ENCODE peak calls at places on chromosomes 16 and 17, in ten cellular contexts. E is CD4-positive, CD25-positive, alpha-beta regulatory T cell; G is SJCRH30; O is neural progenitor cell; R is aorta; K is body of pancreas; A is osteoblast; P is ascending aorta; U is esophagus squamous epithelium; X is right cardiac atrium. V is an unnamed sample. For H3K4me1 and H3K27me3, the result is how much of the 10 kb centered on the place peaks cover.

GRCh38 chr17:45813051-45813731 is 29.1 kb downstream of the CRHR1 start:
- DNase-seq in E (no peak), P (no peak), R (no peak), U (no peak), X (no peak), O (peak), K (no peak), G (no peak), A (peak), V (no peak)

GRCh38 chr17:79978545-79978852 is 57.2 kb downstream of the TBC1D16 start:
- DNase-seq in U (no peak), R (peak), P (no peak), K (no peak), G (no peak), X (peak), A (no peak), E (no peak), O (no peak), V (no peak)

GRCh38 chr16:3131755-3132377 is 3.0 kb upstream of the ZNF213 start:
- DNase-seq in A (peak), E (no peak), X (no peak), P (no peak), R (no peak), O (peak), K (peak), G (peak), U (no peak), V (peak)

GRCh38 chr16:10618710-10619209 is 38.4 kb upstream of the EMP2 start:
- DNase-seq in O (no peak), X (peak), K (no peak), E (no peak), G (no peak), R (no peak), P (no peak), A (peak), U (no peak), V (no peak)

GRCh38 chr17:39543669-39544068 is 64.1 kb downstream of the NEUROD2 start:
- DNase-seq in R (no peak), O (no peak), P (no peak), U (no peak), X (no peak), G (no peak), A (peak), E (no peak), K (no peak), V (no peak)

GRCh38 chr17:21381076-21381706 is 5.0 kb downstream of the KCNJ12 start:
- DNase-seq in G (no peak), E (no peak), X (no peak), R (no peak), U (no peak), A (no peak), K (peak), P (no peak), O (no peak), V (no peak)

GRCh38 chr16:84726670-84727467 is 27.1 kb downstream of the USP10 start:
- DNase-seq in K (peak), U (no peak), R (no peak), X (peak), A (no peak), G (no peak), O (no peak), P (no peak), E (no peak), V (peak)

GRCh38 chr17:44105941-44106340 is 17.5 kb downstream of the HDAC5 start:
- DNase-seq in U (no peak), P (no peak), E (no peak), G (peak), O (no peak), R (no peak), A (no peak), X (no peak), K (no peak), V (no peak)

GRCh38 chr17:30580916-30581315 is 103.7 kb downstream of the GOSR1 start:
- DNase-seq in O (no peak), R (no peak), U (no peak), P (no peak), A (no peak), E (no peak), K (no peak), X (no peak), G (no peak), V (no peak)

GRCh38 chr17:65332375-65332774 is 195.2 kb downstream of the RGS9 start:
- DNase-seq in G (no peak), K (no peak), P (no peak), R (no peak), A (peak), X (no peak), U (no peak), O (no peak), E (no peak), V (no peak)

GRCh38 chr16:19130852-19131808 is 17.4 kb downstream of the ITPRIPL2 start:
- DNase-seq in P (no peak), A (peak), E (no peak), K (peak), O (no peak), R (no peak), G (peak), U (no peak), X (peak), V (no peak)

GRCh38 chr17:17060001-17060929 is 18.0 kb downstream of the MPRIP start:
- DNase-seq in K (no peak), P (no peak), U (no peak), R (peak), G (no peak), A (peak), O (no peak), E (no peak), X (no peak), V (peak)

GRCh38 chr17:17467720-17468119 is 9.1 kb upstream of the MED9 start:
- DNase-seq in X (no peak), P (no peak), G (peak), A (no peak), R (no peak), U (no peak), E (no peak), K (peak), O (no peak), V (no peak)

GRCh38 chr17:12522743-12523181 is 142.9 kb upstream of the MYOCD start:
- DNase-seq in E (no peak), O (peak), P (no peak), R (no peak), X (peak), K (no peak), U (no peak), G (peak), A (peak), V (no peak)

GRCh38 chr17:76304226-76305134 is 3.6 kb downstream of the QRICH2 start:
- DNase-seq in U (no peak), O (no peak), E (no peak), K (no peak), R (peak), X (no peak), P (no peak), A (peak), G (no peak), V (no peak)

GRCh38 chr16:54936979-54937672 is 6.5 kb downstream of the IRX5 start:
- DNase-seq in K (no peak), G (no peak), E (no peak), O (peak), A (peak), P (no peak), R (no peak), X (peak), U (no peak), V (no peak)

GRCh38 chr16:21301168-21301894 is 23.2 kb upstream of the CRYM start:
- DNase-seq in R (peak), A (peak), G (peak), O (peak), K (peak), E (no peak), P (peak), X (peak), U (no peak), V (peak)

GRCh38 chr17:31559647-31560501 is 168.4 kb downstream of the RAB11FIP4 start:
- DNase-seq in G (no peak), P (no peak), R (peak), K (no peak), E (no peak), O (peak), A (peak), U (no peak), X (peak), V (peak)

GRCh38 chr16:79767597-79768280 is 167.2 kb upstream of the MAF start:
- DNase-seq in R (no peak), A (peak), X (peak), K (peak), E (no peak), U (no peak), O (peak), G (no peak), P (no peak), V (no peak)

GRCh38 chr17:75160211-75160610 is 5.9 kb upstream of the JPT1 start:
- DNase-seq in K (no peak), R (no peak), E (no peak), P (no peak), A (peak), X (no peak), O (no peak), U (no peak), G (no peak), V (no peak)

GRCh38 chr17:75153854-75154194 is 488 bp downstream of the JPT1 start:
- DNase-seq in G (no peak), X (no peak), A (peak), U (no peak), P (no peak), K (no peak), O (no peak), R (no peak), E (no peak), V (peak)

GRCh38 chr17:64213995-64214507 is 49.0 kb downstream of the TEX2 start:
- DNase-seq in P (no peak), A (no peak), E (no peak), O (no peak), U (no peak), G (no peak), R (no peak), K (no peak), X (no peak), V (no peak)

GRCh38 chr17:14201087-14201486 is 35.6 kb downstream of the CDRT15 start:
- DNase-seq in U (no peak), A (no peak), R (no peak), P (no peak), O (no peak), G (no peak), K (no peak), X (no peak), E (peak), V (no peak)

GRCh38 chr17:14143678-14144077 is 74.4 kb downstream of the COX10 start:
- DNase-seq in A (no peak), X (no peak), P (no peak), K (peak), U (no peak), G (peak), E (no peak), O (no peak), R (no peak), V (no peak)

GRCh38 chr16:55323637-55324490 is at the start of gene IRX6:
- DNase-seq in O (peak), G (peak), K (no peak), P (no peak), E (no peak), R (peak), U (no peak), X (peak), A (peak), V (no peak)

GRCh38 chr17:81277421-81277820 is 17.7 kb downstream of the SLC38A10 start:
- DNase-seq in U (no peak), X (peak), O (no peak), E (no peak), A (peak), G (no peak), K (no peak), P (no peak), R (no peak), V (no peak)

GRCh38 chr16:6988846-6989245 is 343.8 kb upstream of the RBFOX1 start:
- DNase-seq in R (no peak), X (no peak), P (no peak), K (no peak), A (no peak), U (no peak), E (no peak), G (no peak), O (no peak), V (no peak)

GRCh38 chr16:16940351-16940750 is 530.4 kb downstream of the XYLT1 start:
- DNase-seq in E (no peak), U (no peak), P (no peak), G (no peak), X (no peak), R (no peak), A (no peak), K (no peak), O (no peak), V (no peak)

GRCh38 chr16:15976929-15977637 is 27.7 kb downstream of the ABCC1 start:
- DNase-seq in P (no peak), G (no peak), A (no peak), U (no peak), X (peak), K (no peak), E (no peak), O (no peak), R (peak), V (no peak)

GRCh38 chr16:62889097-62889496 is 852.9 kb upstream of the CDH8 start:
- DNase-seq in A (no peak), R (no peak), G (no peak), X (no peak), U (no peak), P (no peak), O (no peak), K (no peak), E (no peak), V (no peak)

GRCh38 chr17:73401911-73402310 is 90.1 kb upstream of the CDC42EP4 start:
- DNase-seq in O (peak), P (no peak), X (peak), K (peak), G (no peak), A (peak), R (no peak), E (peak), U (no peak), V (no peak)

GRCh38 chr17:48757524-48757961 is 29.0 kb upstream of the HOXB13 start:
- DNase-seq in E (no peak), A (peak), U (no peak), G (peak), K (no peak), X (no peak), P (no peak), O (no peak), R (no peak), V (no peak)
- H3K4me1 ChIP-seq in E (under half), A (under half), U (under half), G (under half), K (under half), X (under half), P (under half), O (under half), R (under half), V (under half)

GRCh38 chr17:37772982-37773381 is 28.1 kb upstream of the HNF1B start:
- DNase-seq in G (no peak), E (no peak), O (no peak), R (no peak), U (no peak), A (no peak), X (no peak), P (no peak), K (no peak), V (no peak)

GRCh38 chr17:37774508-37774907 is 29.6 kb upstream of the HNF1B start:
- DNase-seq in O (no peak), G (no peak), K (no peak), P (no peak), U (no peak), X (no peak), E (peak), R (no peak), A (no peak), V (no peak)

GRCh38 chr17:37769050-37769449 is 24.2 kb upstream of the HNF1B start:
- DNase-seq in K (no peak), A (no peak), R (no peak), O (no peak), P (no peak), E (no peak), X (no peak), G (no peak), U (no peak), V (no peak)

GRCh38 chr17:37768438-37768837 is 23.6 kb upstream of the HNF1B start:
- DNase-seq in G (no peak), X (no peak), R (no peak), E (no peak), O (no peak), P (no peak), K (no peak), A (no peak), U (no peak), V (no peak)

DNA sequence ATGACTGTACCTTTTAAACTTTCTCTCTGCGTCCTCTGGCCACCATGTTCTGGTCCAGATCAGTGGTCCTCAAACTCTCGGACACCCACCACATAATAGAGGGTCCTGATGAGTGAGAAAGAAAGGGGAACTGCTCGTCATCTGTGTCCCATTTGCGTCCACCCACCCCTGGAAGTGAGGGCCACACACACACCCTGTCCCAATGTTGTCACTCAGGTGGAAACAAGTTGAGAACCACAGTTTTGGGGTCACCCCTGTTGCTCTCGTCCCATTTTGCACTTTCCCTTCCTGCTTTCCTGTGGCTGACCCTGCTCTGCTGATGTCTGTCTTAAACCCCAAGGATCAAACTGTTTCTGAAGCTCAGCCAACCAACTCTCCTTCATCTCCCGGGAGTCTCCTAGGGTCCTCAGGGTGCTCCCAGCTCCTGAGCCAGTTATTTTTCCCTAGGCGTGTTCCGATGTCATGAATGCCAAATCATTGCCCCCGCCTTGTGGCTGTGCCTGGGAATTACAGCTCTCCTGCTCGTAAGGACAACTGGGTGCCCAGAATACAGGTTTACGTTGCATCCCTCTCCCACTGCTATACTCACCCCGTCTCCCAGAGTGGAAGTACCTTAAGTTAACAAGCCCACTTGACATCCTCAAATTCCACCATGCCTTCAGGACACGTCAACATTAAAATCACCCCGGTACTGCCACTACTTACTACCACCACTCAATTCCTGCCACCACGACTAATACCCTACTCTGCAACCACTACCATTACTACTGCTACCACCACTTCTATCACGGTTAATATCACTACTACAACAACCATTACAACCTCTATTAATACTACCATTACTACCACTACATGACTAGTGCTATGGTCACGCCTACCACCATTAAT is 26.0 kb upstream of the HNF1B start:
- DNase-seq in K (peak), X (peak), G (peak), E (no peak), O (peak), R (no peak), A (no peak), P (no peak), U (no peak), V (peak)
- H3K27me3 ChIP-seq in K (under half), X (under half), G (under half), E (under half), O (under half), R (under half), A (under half), P (under half), U (under half), V (under half)

DNA sequence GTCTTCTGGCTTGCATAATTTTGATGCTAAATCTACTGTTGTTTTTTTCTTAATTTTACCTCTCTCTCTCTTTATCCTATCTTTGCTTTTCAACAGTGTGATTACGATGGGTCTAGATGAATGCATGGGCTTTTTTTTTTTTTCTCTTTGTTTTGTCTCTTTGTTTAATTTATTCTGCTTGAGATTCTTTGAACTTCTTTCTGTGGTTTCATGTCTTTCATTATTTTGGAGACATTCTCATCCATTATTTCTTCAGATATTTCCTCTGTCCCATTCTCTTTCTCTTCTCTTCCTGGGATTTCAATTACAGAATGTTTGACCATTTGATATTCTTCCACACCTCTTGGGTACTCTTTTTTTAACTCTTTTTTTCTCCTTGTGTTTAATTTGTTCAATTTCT is 52.3 kb downstream of the CCDC182 start:
- DNase-seq in X (no peak), U (no peak), K (no peak), R (no peak), P (no peak), G (no peak), A (no peak), O (no peak), E (no peak), V (no peak)
- H3K4me1 ChIP-seq in X (under half), U (under half), K (under half), R (under half), P (under half), G (under half), A (under half), O (under half), E (under half), V (under half)

GRCh38 chr17:48527742-48528028 is 3.1 kb downstream of the HOXB1 start:
- DNase-seq in X (no peak), A (no peak), G (no peak), O (no peak), P (no peak), K (no peak), E (no peak), U (no peak), R (no peak), V (no peak)
- H3K27me3 ChIP-seq in X (under half), A (half or more), G (under half), O (half or more), P (under half), K (under half), E (under half), U (under half), R (under half), V (under half)

DNA sequence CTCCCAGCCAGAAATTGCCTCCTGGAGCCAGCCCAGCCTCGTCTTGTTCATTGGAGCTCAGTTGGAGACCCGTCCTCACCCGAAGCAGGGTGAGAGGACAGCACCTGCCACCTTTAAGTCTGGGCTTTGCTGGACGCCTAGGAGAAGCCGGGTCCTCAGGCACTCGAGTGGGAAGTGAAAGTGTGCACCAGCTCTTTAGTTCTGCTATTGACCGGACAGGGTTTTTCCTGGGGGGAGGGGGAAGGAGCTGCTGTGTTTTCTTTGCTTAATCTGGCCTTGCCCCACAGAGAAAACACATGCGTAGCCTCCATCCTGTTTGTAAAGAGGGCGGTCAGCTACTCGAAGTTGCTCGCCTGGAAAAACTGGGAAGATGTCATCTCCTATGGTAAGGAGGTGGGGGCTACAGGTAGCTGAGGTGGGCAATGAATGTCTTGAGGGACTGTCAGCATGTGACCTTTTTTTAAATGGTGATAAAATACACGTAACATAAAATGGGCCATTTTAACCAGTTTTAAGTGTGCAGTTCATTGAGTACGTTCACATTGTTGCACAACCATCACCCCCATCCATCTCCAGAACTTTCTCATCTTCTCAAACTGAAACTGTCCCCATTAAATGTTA is 34.4 kb downstream of the CMIP start:
- DNase-seq in R (no peak), P (no peak), O (no peak), E (no peak), K (peak), A (peak), G (no peak), U (peak), X (peak), V (peak)
- H3K4me1 ChIP-seq in R (under half), P (under half), O (under half), E (under half), K (under half), A (under half), G (under half), U (under half), X (under half), V (under half)

GRCh38 chr17:68238894-68239293 is 8.9 kb upstream of the AMZ2 start:
- DNase-seq in X (no peak), A (no peak), K (no peak), P (no peak), E (no peak), R (no peak), G (no peak), U (no peak), O (no peak), V (no peak)

GRCh38 chr17:68239967-68240366 is 7.9 kb upstream of the AMZ2 start:
- DNase-seq in P (no peak), R (no peak), U (no peak), X (no peak), K (no peak), E (no peak), A (no peak), O (no peak), G (no peak), V (no peak)

DNA sequence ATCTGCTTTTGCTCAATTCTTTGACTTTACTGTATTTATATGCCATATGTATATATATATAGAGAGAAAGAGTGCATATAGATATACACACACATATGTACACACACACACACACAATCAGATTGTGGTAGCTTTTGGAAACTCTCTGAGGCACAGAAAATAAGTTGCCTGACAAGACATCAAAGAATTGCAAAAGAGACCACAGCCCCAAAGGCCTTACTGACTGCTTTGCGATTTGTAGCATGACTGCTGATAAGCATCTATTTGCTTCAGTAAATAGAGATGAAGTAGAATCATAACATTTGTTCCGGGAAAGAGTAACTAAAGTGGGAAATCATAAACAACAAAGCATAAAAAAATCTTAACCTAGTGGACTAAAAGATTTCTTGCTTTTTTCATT is 9.4 kb upstream of the AMZ2 start:
- DNase-seq in X (no peak), P (no peak), K (no peak), U (no peak), E (peak), R (no peak), G (no peak), O (no peak), A (no peak), V (no peak)
- H3K27me3 ChIP-seq in X (under half), P (under half), K (under half), U (under half), E (under half), R (under half), G (under half), O (under half), A (under half), V (under half)

V was measured in Peyer's patch.